ENCODE peak calls at places on chromosomes 1 and 21, in seven cellular contexts. I is GM19239, R is T follicular helper cell, Y is GM13977, D is AG08396, P is T-helper 9 cell, Z is HCEC 1CT. G is an unnamed sample.

GRCh38 chr1:53902235-53902920 is 8.4 kb downstream of the DIO1 start:
- DNase-seq in I (no peak), R (no peak), Y (no peak), D (no peak), P (no peak), Z (no peak), G (no peak)

GRCh38 chr1:152436593-152437338 is 22.7 kb upstream of the CRNN start:
- DNase-seq in I (no peak), R (no peak), Y (no peak), D (no peak), P (no peak), Z (peak), G (no peak)

GRCh38 chr1:150268706-150269403 is at the start of gene APH1A:
- DNase-seq in I (peak), R (peak), Y (peak), D (peak), P (peak), Z (peak), G (peak)

GRCh38 chr1:201184734-201185453 is 5.7 kb upstream of the IGFN1 start:
- DNase-seq in I (no peak), R (no peak), Y (no peak), D (peak), P (no peak), Z (peak), G (peak)

GRCh38 chr1:51284487-51284954 is 45.8 kb downstream of the TTC39A start:
- DNase-seq in I (no peak), R (no peak), Y (peak), D (no peak), P (no peak), Z (no peak), G (peak)

GRCh38 chr1:217115404-217116380 is 392.5 kb upstream of the ESRRG start:
- DNase-seq in I (no peak), R (no peak), Y (no peak), D (no peak), P (no peak), Z (no peak), G (no peak)

GRCh38 chr21:37799193-37800121 is 116.8 kb downstream of the KCNJ6 start:
- DNase-seq in I (no peak), R (no peak), Y (no peak), D (no peak), P (no peak), Z (no peak), G (no peak)

GRCh38 chr1:236904874-236905741 is 99.1 kb downstream of the MT1HL1 start:
- DNase-seq in I (no peak), R (no peak), Y (no peak), D (peak), P (no peak), Z (peak), G (no peak)

GRCh38 chr1:184621262-184621661 is 133.4 kb downstream of the EDEM3 start:
- DNase-seq in I (no peak), R (no peak), Y (no peak), D (peak), P (no peak), Z (peak), G (no peak)

GRCh38 chr1:224432672-224433040 is 1.9 kb downstream of the WDR26 start:
- DNase-seq in I (no peak), R (no peak), Y (peak), D (no peak), P (no peak), Z (no peak), G (peak)